ENCODE peak calls at places on chromosomes 6 and 20, in seven cellular contexts. One of them, this sample, is unnamed.
A peak's percentile ranks its signal among the peaks of the same experiment; 100 is the strongest.

GRCh38 chr20:31617432-31618104 is 12.5 kb downstream of the ID1 start:
- DNase-seq in DND-41: no peak
- DNase-seq in NCI-H345: no peak
- DNase-seq in GOT3: no peak
- DNase-seq in substantia nigra: no peak
- DNase-seq in GM10248: peak; percentile 59
- DNase-seq in NCI-H187 treated with DMSO at 0.1 percent for 48 hours: no peak
- DNase-seq in this sample: no peak

GRCh38 chr20:60921021-60921622 is 330.9 kb upstream of the CDH4 start:
- DNase-seq in GOT3: no peak
- DNase-seq in GM10248: no peak
- DNase-seq in NCI-H187 treated with DMSO at 0.1 percent for 48 hours: no peak
- DNase-seq in substantia nigra: no peak
- DNase-seq in NCI-H345: no peak
- DNase-seq in DND-41: peak; percentile 82
- DNase-seq in this sample: no peak

GRCh38 chr6:98843274-98844243 is 9.2 kb downstream of the POU3F2 start:
- DNase-seq in DND-41: no peak
- DNase-seq in GM10248: peak; percentile 16
- DNase-seq in NCI-H345: no peak
- DNase-seq in substantia nigra: no peak
- DNase-seq in GOT3: no peak
- DNase-seq in NCI-H187 treated with DMSO at 0.1 percent for 48 hours: no peak
- DNase-seq in this sample: peak; percentile 54

GRCh38 chr6:9250852-9251251 is 815.5 kb upstream of the SLC35B3 start:
- DNase-seq in substantia nigra: no peak
- DNase-seq in GOT3: no peak
- DNase-seq in GM10248: no peak
- DNase-seq in NCI-H345: peak; percentile 59
- DNase-seq in NCI-H187 treated with DMSO at 0.1 percent for 48 hours: peak; percentile 35
- DNase-seq in DND-41: no peak
- DNase-seq in this sample: no peak

GRCh38 chr6:3259491-3259958 is 778 bp downstream of the PSMG4 start:
- DNase-seq in substantia nigra: no peak
- DNase-seq in DND-41: peak; percentile 56
- DNase-seq in GM10248: no peak
- DNase-seq in NCI-H345: no peak
- DNase-seq in NCI-H187 treated with DMSO at 0.1 percent for 48 hours: no peak
- DNase-seq in GOT3: no peak
- DNase-seq in this sample: peak; percentile 49

GRCh38 chr6:43192911-43193310 is 10.9 kb downstream of the CUL9 start:
- DNase-seq in DND-41: no peak
- DNase-seq in substantia nigra: no peak
- DNase-seq in GOT3: no peak
- DNase-seq in NCI-H187 treated with DMSO at 0.1 percent for 48 hours: no peak
- DNase-seq in NCI-H345: no peak
- DNase-seq in GM10248: no peak
- DNase-seq in this sample: no peak

GRCh38 chr6:30749554-30750378 is 5.4 kb upstream of the IER3 start:
- DNase-seq in GM10248: no peak
- DNase-seq in substantia nigra: no peak
- DNase-seq in NCI-H345: no peak
- DNase-seq in NCI-H187 treated with DMSO at 0.1 percent for 48 hours: no peak
- DNase-seq in GOT3: no peak
- DNase-seq in DND-41: no peak
- DNase-seq in this sample: no peak

GRCh38 chr20:19321176-19321575 is 108.7 kb downstream of the SLC24A3 start:
- DNase-seq in GOT3: no peak
- DNase-seq in substantia nigra: no peak
- DNase-seq in NCI-H187 treated with DMSO at 0.1 percent for 48 hours: no peak
- DNase-seq in GM10248: no peak
- DNase-seq in DND-41: no peak
- DNase-seq in NCI-H345: no peak
- DNase-seq in this sample: no peak

GRCh38 chr6:125140808-125141207 is 12.8 kb upstream of the TPD52L1 start:
- DNase-seq in GM10248: no peak
- DNase-seq in NCI-H187 treated with DMSO at 0.1 percent for 48 hours: no peak
- DNase-seq in NCI-H345: no peak
- DNase-seq in DND-41: no peak
- DNase-seq in substantia nigra: no peak
- DNase-seq in GOT3: no peak
- DNase-seq in this sample: no peak

GRCh38 chr6:158566207-158566818 is 6.4 kb downstream of the TMEM181 start:
- DNase-seq in NCI-H345: no peak
- DNase-seq in DND-41: no peak
- DNase-seq in NCI-H187 treated with DMSO at 0.1 percent for 48 hours: no peak
- DNase-seq in GM10248: no peak
- DNase-seq in substantia nigra: no peak
- DNase-seq in GOT3: no peak
- DNase-seq in this sample: no peak

GRCh38 chr6:136160255-136160654 is 89.9 kb downstream of the MTFR2 start:
- DNase-seq in GM10248: no peak
- DNase-seq in GOT3: no peak
- DNase-seq in NCI-H345: peak; percentile 7
- DNase-seq in substantia nigra: no peak
- DNase-seq in DND-41: no peak
- DNase-seq in NCI-H187 treated with DMSO at 0.1 percent for 48 hours: no peak
- DNase-seq in this sample: no peak

GRCh38 chr20:51577432-51578144 is 35.1 kb upstream of the NFATC2 start:
- DNase-seq in substantia nigra: no peak
- DNase-seq in GM10248: no peak
- DNase-seq in GOT3: no peak
- DNase-seq in NCI-H187 treated with DMSO at 0.1 percent for 48 hours: no peak
- DNase-seq in NCI-H345: no peak
- DNase-seq in DND-41: no peak
- DNase-seq in this sample: no peak

GRCh38 chr6:140256213-140256612 is 881.8 kb upstream of the CITED2 start:
- DNase-seq in GM10248: no peak
- DNase-seq in NCI-H187 treated with DMSO at 0.1 percent for 48 hours: no peak
- DNase-seq in NCI-H345: no peak
- DNase-seq in substantia nigra: no peak
- DNase-seq in DND-41: no peak
- DNase-seq in GOT3: no peak
- DNase-seq in this sample: no peak

GRCh38 chr6:39873439-39873838 is 60.8 kb downstream of the MOCS1 start:
- DNase-seq in NCI-H345: no peak
- DNase-seq in GM10248: no peak
- DNase-seq in GOT3: no peak
- DNase-seq in substantia nigra: no peak
- DNase-seq in DND-41: no peak
- DNase-seq in NCI-H187 treated with DMSO at 0.1 percent for 48 hours: no peak
- DNase-seq in this sample: no peak

GRCh38 chr20:36004045-36004444 is 35.7 kb downstream of the CNBD2 start:
- DNase-seq in NCI-H345: no peak
- DNase-seq in DND-41: no peak
- DNase-seq in GOT3: no peak
- DNase-seq in NCI-H187 treated with DMSO at 0.1 percent for 48 hours: no peak
- DNase-seq in GM10248: no peak
- DNase-seq in substantia nigra: no peak
- DNase-seq in this sample: no peak

GRCh38 chr6:111242452-111242851 is 155.1 kb downstream of the SLC16A10 start:
- DNase-seq in GOT3: no peak
- DNase-seq in NCI-H187 treated with DMSO at 0.1 percent for 48 hours: no peak
- DNase-seq in DND-41: no peak
- DNase-seq in GM10248: no peak
- DNase-seq in substantia nigra: no peak
- DNase-seq in NCI-H345: no peak
- DNase-seq in this sample: no peak

GRCh38 chr6:154937306-154938244 is 57.5 kb upstream of the TIAM2 start:
- DNase-seq in GM10248: no peak
- DNase-seq in GOT3: no peak
- DNase-seq in NCI-H345: no peak
- DNase-seq in DND-41: no peak
- DNase-seq in substantia nigra: no peak
- DNase-seq in NCI-H187 treated with DMSO at 0.1 percent for 48 hours: no peak
- DNase-seq in this sample: no peak

GRCh38 chr6:40579101-40579500 is 8.1 kb downstream of the LRFN2 start:
- DNase-seq in NCI-H187 treated with DMSO at 0.1 percent for 48 hours: no peak
- DNase-seq in NCI-H345: no peak
- DNase-seq in substantia nigra: no peak
- DNase-seq in DND-41: no peak
- DNase-seq in GOT3: no peak
- DNase-seq in GM10248: no peak
- DNase-seq in this sample: no peak

GRCh38 chr20:34401741-34402455 is 38.8 kb downstream of the ITCH start:
- DNase-seq in NCI-H187 treated with DMSO at 0.1 percent for 48 hours: no peak
- DNase-seq in GOT3: no peak
- DNase-seq in GM10248: no peak
- DNase-seq in NCI-H345: no peak
- DNase-seq in DND-41: no peak
- DNase-seq in substantia nigra: no peak
- DNase-seq in this sample: no peak

GRCh38 chr6:149961728-149962425 is 1.9 kb upstream of the ULBP1 start:
- DNase-seq in NCI-H187 treated with DMSO at 0.1 percent for 48 hours: no peak
- DNase-seq in NCI-H345: peak; percentile 7
- DNase-seq in substantia nigra: no peak
- DNase-seq in DND-41: peak; percentile 61
- DNase-seq in GM10248: no peak
- DNase-seq in GOT3: no peak
- DNase-seq in this sample: no peak

GRCh38 chr6:15556711-15557110 is 106.1 kb downstream of the DTNBP1 start:
- DNase-seq in substantia nigra: no peak
- DNase-seq in GM10248: no peak
- DNase-seq in DND-41: no peak
- DNase-seq in GOT3: no peak
- DNase-seq in NCI-H345: no peak
- DNase-seq in NCI-H187 treated with DMSO at 0.1 percent for 48 hours: no peak
- DNase-seq in this sample: no peak

GRCh38 chr20:14879020-14879697 is 541.7 kb upstream of the FLRT3 start:
- DNase-seq in NCI-H187 treated with DMSO at 0.1 percent for 48 hours: no peak
- DNase-seq in NCI-H345: peak; percentile 13
- DNase-seq in DND-41: no peak
- DNase-seq in GOT3: no peak
- DNase-seq in GM10248: no peak
- DNase-seq in substantia nigra: no peak
- DNase-seq in this sample: no peak

This sample was measured in nucleus accumbens.